ENCODE peak calls at places on chromosome 19, in six cellular contexts. C, B, L, Q, P and K are unnamed samples.

GRCh38 chr19:4208385-4209094 is 20.8 kb upstream of the EBI3 start:
- DNase-seq in C (no peak), B (peak), L (peak), Q (peak), P (peak), K (no peak)

GRCh38 chr19:53196777-53197396 is 3.7 kb upstream of the ZNF665 start:
- DNase-seq in L (no peak), C (peak), P (peak), Q (peak), B (peak), K (peak)

GRCh38 chr19:6126335-6126974 is 9.0 kb upstream of the ACSBG2 start:
- DNase-seq in Q (no peak), P (peak), L (peak), B (peak), C (no peak), K (peak)

GRCh38 chr19:30227661-30228112 is 144.5 kb upstream of the ZNF536 start:
- DNase-seq in P (peak), Q (peak), L (peak), B (peak), C (peak), K (peak)

GRCh38 chr19:23804676-23805075 is 46.0 kb upstream of the ZNF681 start:
- DNase-seq in Q (no peak), L (no peak), C (no peak), P (no peak), B (no peak), K (no peak)

GRCh38 chr19:2330632-2331284 is 2.3 kb downstream of the SPPL2B start:
- DNase-seq in L (no peak), P (peak), Q (peak), C (no peak), B (no peak), K (no peak)

GRCh38 chr19:35226748-35227147 is 1.8 kb downstream of the FAM187B start:
- DNase-seq in Q (no peak), B (no peak), P (no peak), C (no peak), L (no peak), K (no peak)

GRCh38 chr19:33277434-33277833 is 24.9 kb downstream of the CEBPA start:
- DNase-seq in P (no peak), L (no peak), B (no peak), Q (no peak), C (no peak), K (no peak)

GRCh38 chr19:14606627-14607026 is 23.7 kb downstream of the CLEC17A start:
- DNase-seq in Q (no peak), C (no peak), L (no peak), B (no peak), P (no peak), K (no peak)

GRCh38 chr19:49114630-49115363 is 627 bp downstream of the LIN7B start:
- DNase-seq in B (peak), L (no peak), C (peak), P (peak), Q (peak), K (peak)

GRCh38 chr19:6667114-6667627 is 2.8 kb downstream of the TNFSF14 start:
- DNase-seq in C (no peak), L (no peak), B (peak), P (no peak), Q (no peak), K (no peak)

GRCh38 chr19:13095393-13095784 is 7.3 kb downstream of the LYL1 start:
- DNase-seq in Q (no peak), P (no peak), B (no peak), C (peak), L (no peak), K (no peak)

GRCh38 chr19:37738371-37738770 is 18.8 kb upstream of the ZNF607 start:
- DNase-seq in B (no peak), Q (no peak), L (no peak), P (no peak), C (no peak), K (no peak)

GRCh38 chr19:6228523-6229215 is 51.1 kb downstream of the MLLT1 start:
- DNase-seq in B (no peak), L (no peak), P (no peak), C (no peak), Q (no peak), K (no peak)

GRCh38 chr19:47794526-47794925 is 9.8 kb downstream of the TPRX1 start:
- DNase-seq in B (peak), L (no peak), C (peak), P (no peak), Q (peak), K (no peak)

GRCh38 chr19:57615346-57615745 is 1.3 kb downstream of the ZNF134 start:
- DNase-seq in B (no peak), L (no peak), P (no peak), Q (no peak), C (no peak), K (no peak)

GRCh38 chr19:9171393-9171991 is 7.3 kb upstream of the OR7D2 start:
- DNase-seq in L (no peak), P (no peak), C (no peak), Q (no peak), B (no peak), K (no peak)

GRCh38 chr19:42132030-42132628 is at the start of gene POU2F2:
- DNase-seq in C (peak), L (no peak), B (peak), P (no peak), Q (peak), K (no peak)

GRCh38 chr19:27860309-27860934 is 1352.5 kb downstream of the UQCRFS1 start:
- DNase-seq in P (no peak), C (no peak), Q (no peak), L (no peak), B (no peak), K (no peak)

GRCh38 chr19:5435642-5436017 is 19.6 kb upstream of the ZNRF4 start:
- DNase-seq in L (no peak), B (no peak), Q (no peak), C (no peak), P (no peak), K (no peak)

GRCh38 chr19:51471527-51471926 is 6.8 kb upstream of the CEACAM18 start:
- DNase-seq in L (no peak), Q (no peak), B (no peak), C (no peak), P (no peak), K (no peak)

GRCh38 chr19:46733693-46734240 is 12.1 kb upstream of the FKRP start:
- DNase-seq in L (no peak), Q (no peak), C (no peak), P (no peak), B (no peak), K (no peak)

GRCh38 chr19:13103961-13104847 is 1.5 kb upstream of the LYL1 start:
- DNase-seq in B (peak), P (no peak), Q (peak), C (peak), L (peak), K (peak)

GRCh38 chr19:4694211-4694987 is 24.3 kb upstream of the MYDGF start:
- DNase-seq in Q (no peak), P (no peak), C (no peak), L (peak), B (peak), K (peak)

GRCh38 chr19:4014541-4015491 is 7.3 kb downstream of the PIAS4 start:
- DNase-seq in C (peak), L (no peak), Q (peak), P (no peak), B (peak), K (no peak)

GRCh38 chr19:56273563-56274117 is 1.1 kb downstream of the EDDM13 start:
- DNase-seq in L (no peak), B (no peak), C (no peak), Q (no peak), P (no peak), K (peak)

GRCh38 chr19:35931874-35932202 is 4.3 kb upstream of the LRFN3 start:
- DNase-seq in B (no peak), P (no peak), L (no peak), C (no peak), Q (no peak), K (no peak)

DNA sequence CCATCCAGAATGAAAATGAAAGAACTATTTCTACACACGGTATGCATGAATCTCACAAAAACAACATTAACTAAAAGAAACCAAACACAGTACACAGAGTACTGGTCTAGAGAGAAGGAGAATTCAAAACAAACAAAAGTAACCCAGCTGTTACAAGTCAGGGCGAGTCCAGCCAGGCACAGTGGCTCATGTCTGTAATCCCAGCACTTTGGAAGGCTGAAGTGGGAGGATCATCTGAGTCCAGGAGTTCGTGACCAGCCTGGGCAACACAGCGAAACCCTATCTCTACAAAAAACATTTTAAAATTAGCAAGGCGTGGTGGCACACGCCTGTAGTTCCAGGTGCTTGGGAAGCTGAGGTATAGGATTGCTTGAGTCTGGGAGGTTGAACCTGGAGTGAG is 1.7 kb upstream of the PSMC4 start:
- DNase-seq in B (peak), C (no peak), Q (no peak), L (no peak), P (peak), K (no peak)
- TF ChIP-seq JUN in B (no peak), C (no peak), Q (no peak), L (no peak), P (no peak), K (no peak)

GRCh38 chr19:16025108-16026101 is 50.9 kb upstream of the TPM4 start:
- DNase-seq in C (peak), L (peak), B (peak), P (peak), Q (no peak), K (peak)
- TF ChIP-seq JUN in C (no peak), L (no peak), B (no peak), P (no peak), Q (no peak), K (no peak)

GRCh38 chr19:43606569-43607229 is 5.2 kb upstream of the SRRM5 start:
- DNase-seq in P (no peak), L (no peak), B (no peak), C (no peak), Q (no peak), K (no peak)
- TF ChIP-seq JUN in P (no peak), L (no peak), B (no peak), C (no peak), Q (no peak), K (no peak)

GRCh38 chr19:19107663-19108062 is 30.6 kb downstream of the TMEM161A start:
- DNase-seq in P (no peak), B (no peak), L (no peak), Q (no peak), C (peak), K (no peak)

GRCh38 chr19:19111138-19111835 is 27.0 kb downstream of the TMEM161A start:
- DNase-seq in C (peak), Q (no peak), L (no peak), B (no peak), P (no peak), K (no peak)

GRCh38 chr19:19111967-19112580 is 26.2 kb downstream of the TMEM161A start:
- DNase-seq in B (no peak), Q (no peak), P (no peak), C (no peak), L (no peak), K (no peak)

GRCh38 chr19:19110410-19111137 is 27.7 kb downstream of the TMEM161A start:
- DNase-seq in Q (no peak), P (no peak), C (peak), L (no peak), B (no peak), K (peak)

DNA sequence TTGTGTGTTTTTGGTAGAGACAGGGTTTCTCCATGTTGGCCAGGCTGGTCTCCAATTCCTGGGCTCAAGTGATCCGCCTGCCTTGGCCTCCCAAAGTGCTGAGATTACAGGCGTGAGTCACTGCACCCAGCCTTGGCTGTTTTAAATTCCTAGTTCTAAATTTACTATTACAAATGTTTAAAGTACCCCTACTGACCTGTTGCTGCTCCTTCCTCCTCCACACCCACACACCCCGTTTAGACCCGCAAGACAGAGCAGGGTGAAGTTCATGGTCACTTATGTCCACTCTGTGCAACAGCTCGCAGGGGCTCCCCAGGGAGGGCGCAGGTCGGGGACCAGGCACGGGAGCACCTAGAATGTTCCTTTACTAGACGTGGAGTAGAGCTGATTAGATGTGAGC is 28.7 kb downstream of the TMEM161A start:
- DNase-seq in P (no peak), C (no peak), B (no peak), Q (no peak), L (no peak), K (no peak)
- TF ChIP-seq JUN in P (no peak), C (no peak), B (no peak), Q (no peak), L (no peak), K (no peak)

GRCh38 chr19:50432221-50432626 is 468 bp upstream of the MYBPC2 start:
- DNase-seq in B (peak), C (peak), Q (no peak), P (no peak), L (no peak), K (no peak)

GRCh38 chr19:50430888-50431342 is 1.8 kb upstream of the MYBPC2 start:
- DNase-seq in L (no peak), P (no peak), Q (no peak), B (peak), C (no peak), K (no peak)

GRCh38 chr19:50432658-50433057 is at the start of gene MYBPC2:
- DNase-seq in L (no peak), Q (no peak), C (no peak), P (no peak), B (peak), K (no peak)

GRCh38 chr19:50433201-50434180 is 799 bp downstream of the MYBPC2 start:
- DNase-seq in L (no peak), C (no peak), Q (no peak), P (no peak), B (no peak), K (no peak)

GRCh38 chr19:50431343-50432220 is 1.1 kb upstream of the MYBPC2 start:
- DNase-seq in C (peak), L (peak), P (peak), B (peak), Q (peak), K (peak)
- TF ChIP-seq JUN in C (no peak), L (peak), P (no peak), B (no peak), Q (no peak), K (no peak)

GRCh38 chr19:39509233-39509632 is 5.7 kb upstream of the SELENOV start:
- DNase-seq in B (no peak), Q (no peak), P (no peak), C (no peak), L (no peak), K (no peak)

GRCh38 chr19:39508629-39509028 is 6.3 kb upstream of the SELENOV start:
- DNase-seq in P (no peak), C (no peak), Q (no peak), B (no peak), L (no peak), K (no peak)

GRCh38 chr19:39506598-39506943 is 7.8 kb downstream of the DLL3 start:
- DNase-seq in C (no peak), P (no peak), B (no peak), Q (no peak), L (no peak), K (no peak)

GRCh38 chr19:39507715-39508364 is 7.1 kb upstream of the SELENOV start:
- DNase-seq in P (no peak), Q (no peak), C (no peak), L (no peak), B (no peak), K (no peak)

GRCh38 chr19:39506944-39507714 is 7.8 kb upstream of the SELENOV start:
- DNase-seq in Q (peak), L (peak), B (peak), P (peak), C (peak), K (peak)
- TF ChIP-seq JUN in Q (no peak), L (peak), B (peak), P (peak), C (peak), K (no peak)

DNA sequence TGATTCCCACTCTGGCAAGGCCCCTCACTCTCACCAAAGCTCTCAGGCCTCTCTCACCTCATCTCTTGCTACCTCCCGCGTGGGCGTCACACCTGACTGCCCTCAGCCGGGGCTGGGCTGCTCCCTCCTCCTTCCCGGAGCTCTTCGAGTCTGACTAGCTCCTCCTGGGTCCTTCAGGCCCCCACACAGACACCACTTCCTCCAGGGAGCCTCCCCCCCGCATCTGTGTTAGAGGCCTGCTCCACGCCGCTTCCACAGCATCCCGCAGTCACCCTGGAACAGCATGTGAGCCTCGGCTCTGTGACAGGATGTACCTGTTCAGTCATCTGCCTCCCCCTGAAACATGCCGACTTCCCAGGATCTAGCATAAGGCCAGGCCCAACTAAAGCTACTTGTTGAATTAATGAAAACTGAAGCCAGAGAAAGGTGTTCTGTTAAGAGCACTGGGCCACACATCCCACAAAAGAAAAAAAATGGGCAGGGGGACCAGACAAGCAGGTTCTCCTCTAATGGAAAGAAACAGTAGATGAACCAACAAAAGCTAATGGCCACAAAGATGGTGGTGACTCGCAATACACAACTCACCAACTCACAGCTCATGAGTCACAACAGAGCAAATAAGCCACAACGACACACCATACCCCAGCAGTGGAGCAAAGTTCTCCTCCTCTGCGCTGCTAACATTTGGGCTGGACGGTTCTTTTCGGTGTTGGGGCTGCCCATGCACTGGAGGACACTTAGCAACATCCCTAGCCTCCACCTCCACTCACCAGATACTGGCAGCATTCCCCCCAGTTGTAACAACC is 3.0 kb downstream of the PPP6R1 start:
- DNase-seq in B (peak), L (peak), P (peak), Q (no peak), C (no peak), K (no peak)
- TF ChIP-seq JUN in B (no peak), L (no peak), P (no peak), Q (no peak), C (no peak), K (no peak)

GRCh38 chr19:10587022-10587838 is at the start of gene AP1M2:
- DNase-seq in C (peak), B (no peak), Q (peak), L (no peak), P (no peak), K (no peak)
- TF ChIP-seq JUN in C (no peak), B (no peak), Q (no peak), L (no peak), P (no peak), K (no peak)

DNA sequence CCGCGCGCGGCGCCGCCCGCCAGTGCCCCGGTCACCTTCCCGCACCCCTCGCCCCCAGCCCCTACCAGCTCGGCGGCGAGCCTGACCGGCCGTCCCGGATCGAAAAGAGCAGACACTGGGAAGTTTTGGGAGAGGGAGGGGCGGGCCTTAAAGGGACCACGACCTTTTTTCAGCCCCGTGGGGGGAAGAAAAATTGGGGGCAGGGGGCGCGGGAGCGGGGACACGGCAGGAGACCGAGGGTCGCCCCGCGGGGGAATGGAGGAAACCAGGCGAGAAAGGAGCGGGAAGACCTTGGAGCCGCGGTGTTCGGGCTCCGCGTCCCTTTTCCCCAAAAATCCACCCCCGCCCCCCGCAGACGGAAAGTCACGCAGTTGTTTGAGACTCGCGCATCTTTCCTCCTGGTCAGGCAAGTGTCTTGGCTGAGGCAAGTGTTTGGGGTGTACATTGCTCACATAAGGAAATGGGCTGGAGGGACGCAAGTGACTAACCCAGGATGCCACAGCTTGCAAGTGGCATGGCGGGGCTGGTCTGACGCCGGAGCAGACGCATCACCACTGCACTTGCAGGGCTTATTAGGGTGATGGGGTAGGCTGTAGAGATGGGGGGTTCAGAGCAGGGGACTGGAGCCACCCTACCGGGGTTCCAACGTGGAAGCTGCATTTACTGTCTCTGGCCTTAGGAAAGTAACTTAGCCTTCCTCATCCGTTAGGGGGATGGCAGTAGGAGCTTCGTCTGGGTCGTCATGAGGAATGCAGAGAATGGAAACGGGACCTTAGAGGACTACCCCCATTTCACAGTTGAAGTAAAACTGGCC is 2.7 kb upstream of the HNRNPL start:
- DNase-seq in P (no peak), Q (peak), L (peak), C (peak), B (peak), K (peak)
- TF ChIP-seq JUN in P (no peak), Q (no peak), L (peak), C (no peak), B (no peak), K (no peak)